ENCODE peak calls at places on chromosomes 3 and 15, in nine cellular contexts. V is IMR-90, X is GM12878, Y is thyroid gland, E is lower lobe of right lung, T is PC-3, G is OCI-LY7, Z is PC-9, K is kidney. H is an unnamed sample. For H3K36me3, the result is how much of the 10 kb centered on the place peaks cover.

GRCh38 chr3:132536442-132537153 is 60.5 kb upstream of the ACKR4 start:
- DNase-seq in V (peak), X (no peak), Y (no peak), E (no peak), T (no peak), G (peak), Z (no peak), K (no peak), H (no peak)

GRCh38 chr15:77808581-77809198 is 176.0 kb upstream of the LINGO1 start:
- DNase-seq in V (no peak), X (no peak), Y (no peak), E (no peak), T (no peak), G (no peak), Z (no peak), K (no peak), H (no peak)

GRCh38 chr15:47582283-47582682 is 135.0 kb upstream of the SEMA6D start:
- DNase-seq in V (no peak), X (no peak), Y (no peak), E (no peak), T (no peak), G (no peak), Z (no peak), K (no peak), H (no peak)

GRCh38 chr3:37999836-38000235 is 9.2 kb downstream of the VILL start:
- DNase-seq in V (no peak), X (no peak), Y (no peak), E (no peak), T (no peak), G (no peak), Z (no peak), K (peak), H (no peak)

GRCh38 chr15:67024322-67024997 is 40.9 kb upstream of the SMAD3 start:
- DNase-seq in V (peak), X (peak), Y (peak), E (peak), T (peak), G (no peak), Z (peak), K (peak), H (no peak)

GRCh38 chr3:142863965-142864924 is 24.6 kb downstream of the PCOLCE2 start:
- DNase-seq in V (no peak), X (no peak), Y (no peak), E (no peak), T (no peak), G (no peak), Z (no peak), K (no peak), H (no peak)

GRCh38 chr3:142319094-142319493 is 93.7 kb upstream of the GK5 start:
- DNase-seq in V (peak), X (no peak), Y (no peak), E (no peak), T (peak), G (no peak), Z (no peak), K (no peak), H (no peak)

GRCh38 chr3:112685435-112685834 is 44.5 kb upstream of the CCDC80 start:
- DNase-seq in V (peak), X (no peak), Y (no peak), E (no peak), T (peak), G (no peak), Z (no peak), K (no peak), H (no peak)

GRCh38 chr15:39248204-39248603 is 332.7 kb upstream of the THBS1 start:
- DNase-seq in V (peak), X (no peak), Y (peak), E (peak), T (peak), G (no peak), Z (no peak), K (no peak), H (no peak)

GRCh38 chr3:77038928-77039605 is 832 bp upstream of the ROBO2 start:
- DNase-seq in V (peak), X (no peak), Y (peak), E (no peak), T (no peak), G (no peak), Z (no peak), K (no peak), H (no peak)

GRCh38 chr3:46085421-46086082 is 58.3 kb upstream of the XCR1 start:
- DNase-seq in V (no peak), X (no peak), Y (no peak), E (no peak), T (no peak), G (no peak), Z (no peak), K (no peak), H (no peak)

GRCh38 chr3:42052867-42053351 is 38.2 kb upstream of the TRAK1 start:
- DNase-seq in V (peak), X (no peak), Y (no peak), E (no peak), T (no peak), G (no peak), Z (no peak), K (no peak), H (no peak)

GRCh38 chr3:8505621-8506020 is 4.0 kb downstream of the LMCD1 start:
- DNase-seq in V (no peak), X (no peak), Y (peak), E (no peak), T (peak), G (no peak), Z (no peak), K (no peak), H (no peak)

GRCh38 chr15:94576889-94577533 is 345.6 kb downstream of the MCTP2 start:
- DNase-seq in V (no peak), X (no peak), Y (peak), E (no peak), T (peak), G (peak), Z (peak), K (no peak), H (no peak)

GRCh38 chr3:41411065-41411464 is 211.8 kb downstream of the CTNNB1 start:
- DNase-seq in V (no peak), X (no peak), Y (no peak), E (no peak), T (no peak), G (no peak), Z (no peak), K (no peak), H (no peak)

GRCh38 chr3:127817331-127817821 is 4.9 kb downstream of the MGLL start:
- DNase-seq in V (peak), X (no peak), Y (no peak), E (no peak), T (peak), G (no peak), Z (peak), K (no peak), H (no peak)

GRCh38 chr15:89009080-89009479 is 79.2 kb upstream of the ABHD2 start:
- DNase-seq in V (no peak), X (no peak), Y (no peak), E (no peak), T (no peak), G (no peak), Z (no peak), K (no peak), H (no peak)

GRCh38 chr3:164267031-164267430 is 811.3 kb downstream of the SI start:
- DNase-seq in V (no peak), X (no peak), Y (no peak), E (no peak), T (no peak), G (no peak), Z (no peak), K (no peak), H (no peak)

GRCh38 chr3:155208183-155208582 is 85.3 kb downstream of the STRIT1 start:
- DNase-seq in V (no peak), X (no peak), Y (no peak), E (no peak), T (no peak), G (no peak), Z (no peak), K (no peak), H (no peak)

GRCh38 chr3:14375192-14375591 is 27.2 kb upstream of the SLC6A6 start:
- DNase-seq in V (no peak), X (no peak), Y (no peak), E (no peak), T (no peak), G (no peak), Z (no peak), K (no peak), H (no peak)

GRCh38 chr3:99114565-99115291 is 213.2 kb upstream of the DCBLD2 start:
- DNase-seq in V (peak), X (no peak), Y (no peak), E (no peak), T (peak), G (peak), Z (peak), K (no peak), H (no peak)

GRCh38 chr15:81229596-81229995 is 32.9 kb downstream of the IL16 start:
- DNase-seq in V (no peak), X (no peak), Y (peak), E (no peak), T (no peak), G (no peak), Z (no peak), K (peak), H (no peak)

GRCh38 chr3:6622260-6622659 is 238.7 kb upstream of the GRM7 start:
- DNase-seq in V (no peak), X (no peak), Y (no peak), E (no peak), T (no peak), G (no peak), Z (no peak), K (no peak), H (no peak)

GRCh38 chr15:74238984-74239645 is 3.0 kb downstream of the CCDC33 start:
- DNase-seq in V (no peak), X (no peak), Y (peak), E (no peak), T (no peak), G (no peak), Z (no peak), K (peak), H (no peak)

GRCh38 chr3:140216249-140216648 is 281.3 kb downstream of the CLSTN2 start:
- DNase-seq in V (no peak), X (no peak), Y (no peak), E (no peak), T (no peak), G (peak), Z (no peak), K (no peak), H (no peak)
- TF ChIP-seq CTCF in V (peak), X (peak), Y (no peak), E (peak), T (peak), G (peak), Z (peak), K (no peak), H (peak)

GRCh38 chr3:123110953-123111615 is 44.3 kb downstream of the PDIA5 start:
- DNase-seq in V (no peak), X (no peak), Y (no peak), E (no peak), T (no peak), G (no peak), Z (no peak), K (no peak), H (no peak)
- H3K36me3 ChIP-seq in V (under half), X (under half), Y (under half), E (half or more), T (under half), G (under half), Z (under half), K (under half), H (under half)

DNA sequence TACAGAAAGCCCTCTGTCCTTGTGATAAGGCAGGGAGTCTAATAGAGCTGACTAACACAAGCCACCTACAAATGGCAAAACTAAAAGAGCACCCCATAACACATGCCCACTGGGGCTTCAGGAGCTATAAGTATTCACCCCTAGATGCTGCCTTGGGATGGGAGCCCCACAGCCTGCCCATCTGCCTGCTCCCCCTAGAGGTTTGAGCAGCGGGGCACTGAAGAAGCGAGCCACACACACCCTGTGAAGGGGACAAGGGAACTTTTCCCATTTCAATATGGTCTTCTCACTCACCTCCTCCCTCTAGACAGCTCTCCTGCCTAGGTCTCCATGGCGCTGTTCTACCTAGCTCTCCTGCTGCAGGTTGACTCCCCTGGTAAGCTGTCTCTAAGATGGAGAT is 261.0 kb downstream of the SHQ1 start:
- DNase-seq in V (no peak), X (no peak), Y (no peak), E (no peak), T (no peak), G (no peak), Z (no peak), K (no peak), H (no peak)
- TF ChIP-seq CTCF in V (no peak), X (no peak), Y (no peak), E (no peak), T (no peak), G (peak), Z (no peak), K (no peak), H (peak)

GRCh38 chr15:84791763-84792162 is 25.4 kb upstream of the ALPK3 start:
- DNase-seq in V (peak), X (no peak), Y (no peak), E (no peak), T (no peak), G (no peak), Z (no peak), K (no peak), H (no peak)

GRCh38 chr15:84794148-84794547 is 23.0 kb upstream of the ALPK3 start:
- DNase-seq in V (no peak), X (no peak), Y (no peak), E (no peak), T (no peak), G (no peak), Z (no peak), K (no peak), H (no peak)

GRCh38 chr15:84795186-84795585 is 22.0 kb upstream of the ALPK3 start:
- DNase-seq in V (peak), X (no peak), Y (no peak), E (no peak), T (no peak), G (no peak), Z (no peak), K (no peak), H (no peak)

GRCh38 chr15:84790676-84791075 is 26.5 kb upstream of the ALPK3 start:
- DNase-seq in V (no peak), X (no peak), Y (no peak), E (no peak), T (no peak), G (no peak), Z (no peak), K (no peak), H (no peak)

DNA sequence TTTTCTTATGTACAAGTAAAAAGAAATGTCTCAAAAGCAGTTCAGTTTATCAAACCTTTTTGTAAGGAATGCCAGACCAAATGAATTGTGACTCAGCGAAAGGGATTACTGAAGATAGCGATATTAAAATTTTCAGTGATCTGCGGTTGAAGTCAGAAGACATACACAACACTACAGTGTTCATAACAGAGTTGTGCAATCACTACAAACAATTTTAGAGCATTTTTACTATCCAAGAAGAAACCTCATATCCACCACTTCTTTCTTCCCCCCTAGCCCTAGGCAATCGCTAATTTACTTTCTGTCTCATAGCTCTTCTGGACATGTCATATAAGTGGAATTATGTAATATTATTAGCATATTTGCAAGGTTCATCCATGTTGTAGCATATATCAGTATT is 23.7 kb upstream of the ALPK3 start:
- DNase-seq in V (no peak), X (no peak), Y (no peak), E (no peak), T (no peak), G (no peak), Z (no peak), K (no peak), H (no peak)
- H3K36me3 ChIP-seq in V (under half), X (under half), Y (under half), E (half or more), T (under half), G (half or more), Z (under half), K (under half), H (under half)

DNA sequence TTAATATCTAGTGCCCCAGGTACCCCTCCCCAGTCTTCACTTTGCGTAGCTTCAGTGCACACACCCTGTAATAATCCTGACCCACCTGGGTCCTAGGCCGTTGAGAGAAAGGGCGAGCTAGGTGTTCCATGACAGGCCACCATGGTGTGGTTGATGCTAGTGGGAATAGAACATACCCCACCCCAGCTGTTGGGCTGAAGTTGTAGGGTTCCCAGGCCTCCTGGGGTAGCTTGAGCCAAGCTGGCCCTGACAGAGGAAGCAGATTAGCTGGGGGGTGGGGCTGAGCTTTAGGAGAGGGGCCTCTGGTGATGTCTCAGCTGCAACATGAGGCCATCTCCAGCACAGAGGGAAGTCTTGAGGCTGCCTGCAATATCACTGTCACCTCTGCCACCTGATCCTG is 40.5 kb downstream of the RAB11A start:
- DNase-seq in V (no peak), X (no peak), Y (no peak), E (no peak), T (no peak), G (no peak), Z (no peak), K (peak), H (no peak)
- TF ChIP-seq CTCF in V (no peak), X (no peak), Y (no peak), E (no peak), T (no peak), G (no peak), Z (no peak), K (no peak), H (no peak)

DNA sequence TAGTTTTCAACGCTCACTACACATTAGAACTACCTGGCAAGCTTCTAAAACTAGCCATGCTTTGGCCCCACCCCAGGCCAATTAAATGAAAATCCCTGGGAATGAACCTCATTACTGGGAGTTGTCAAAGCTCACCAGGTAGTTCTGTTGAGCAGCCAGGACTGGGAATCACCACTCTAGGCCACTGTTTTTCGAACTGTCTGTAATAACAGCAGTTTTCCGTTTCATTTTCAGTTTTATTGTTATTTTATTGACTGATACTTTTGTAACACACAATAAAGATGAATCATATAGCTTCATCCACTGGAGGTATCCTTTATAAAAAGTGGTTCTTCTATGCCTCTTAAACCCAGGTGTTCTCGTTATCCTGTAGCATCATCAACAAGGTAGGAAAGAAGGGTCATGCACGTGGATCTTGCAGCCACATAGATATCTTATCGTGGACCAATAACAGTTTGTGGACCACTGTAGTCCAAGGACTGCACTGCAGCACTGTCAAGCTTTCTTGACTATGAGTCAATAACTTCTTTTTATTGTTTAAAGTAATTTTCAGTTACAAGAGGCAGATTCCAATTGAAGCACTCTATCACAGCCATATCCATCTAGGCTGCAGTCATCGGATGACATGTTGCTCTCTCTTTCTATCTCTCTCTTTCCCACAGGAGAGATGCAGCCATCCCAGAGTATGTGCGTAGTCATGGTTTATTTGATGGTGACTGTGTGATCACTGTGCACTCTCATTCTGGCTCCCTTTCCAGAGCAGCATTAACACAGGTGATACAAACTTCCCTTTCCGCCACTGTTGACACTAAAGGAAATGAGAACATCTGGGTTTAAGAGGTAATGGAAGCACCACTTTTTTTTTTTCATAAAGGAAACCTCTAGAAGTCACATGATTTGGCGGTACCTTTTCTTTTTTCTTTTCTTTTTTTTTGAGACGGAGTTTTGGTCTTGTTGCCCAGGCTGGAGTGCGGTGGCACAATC is 39.0 kb upstream of the BLM start:
- DNase-seq in V (peak), X (no peak), Y (no peak), E (no peak), T (peak), G (peak), Z (no peak), K (no peak), H (no peak)
- H3K36me3 ChIP-seq in V (under half), X (under half), Y (under half), E (under half), T (under half), G (under half), Z (under half), K (under half), H (under half)